ENCODE peak calls at places on chromosomes 5 and 9, in nine cellular contexts. One of them, this sample, is unnamed.

GRCh38 chr5:43231977-43232376 is 40.0 kb downstream of the NIM1K start:
- DNase-seq in psoas muscle: no peak
- DNase-seq in PC-3: peak; percentile 64
- DNase-seq in thoracic aorta: no peak
- DNase-seq in neural progenitor cell: no peak
- DNase-seq in heart right ventricle: no peak
- DNase-seq in tibial nerve: no peak
- DNase-seq in A549: no peak
- DNase-seq in PC-9: peak; percentile 47
- DNase-seq in this sample: no peak

GRCh38 chr5:10456583-10457562 is 15.2 kb downstream of the ROPN1L start:
- DNase-seq in psoas muscle: peak; percentile 30
- DNase-seq in PC-3: peak; percentile 48
- DNase-seq in thoracic aorta: no peak
- DNase-seq in neural progenitor cell: no peak
- DNase-seq in heart right ventricle: no peak
- DNase-seq in tibial nerve: no peak
- DNase-seq in A549: no peak
- DNase-seq in PC-9: no peak
- DNase-seq in this sample: no peak

GRCh38 chr9:131503626-131504465 is 1.1 kb downstream of the POMT1 start:
- DNase-seq in psoas muscle: no peak
- DNase-seq in PC-3: peak; percentile 62
- DNase-seq in thoracic aorta: no peak
- DNase-seq in neural progenitor cell: peak; percentile 23
- DNase-seq in heart right ventricle: no peak
- DNase-seq in tibial nerve: no peak
- DNase-seq in A549: peak; percentile 18
- DNase-seq in PC-9: peak; percentile 36
- DNase-seq in this sample: no peak

GRCh38 chr9:17783227-17783626 is 204.4 kb downstream of the SH3GL2 start:
- DNase-seq in psoas muscle: no peak
- DNase-seq in PC-3: no peak
- DNase-seq in thoracic aorta: no peak
- DNase-seq in neural progenitor cell: no peak
- DNase-seq in heart right ventricle: no peak
- DNase-seq in tibial nerve: no peak
- DNase-seq in A549: no peak
- DNase-seq in PC-9: no peak
- DNase-seq in this sample: no peak

GRCh38 chr9:82883436-82883835 is 179.5 kb downstream of the RASEF start:
- DNase-seq in psoas muscle: no peak
- DNase-seq in PC-3: no peak
- DNase-seq in thoracic aorta: no peak
- DNase-seq in neural progenitor cell: no peak
- DNase-seq in heart right ventricle: no peak
- DNase-seq in tibial nerve: no peak
- DNase-seq in A549: no peak
- DNase-seq in PC-9: no peak
- DNase-seq in this sample: no peak

GRCh38 chr5:77356740-77357139 is 135.4 kb downstream of the WDR41 start:
- DNase-seq in psoas muscle: no peak
- DNase-seq in PC-3: peak; percentile 24
- DNase-seq in thoracic aorta: no peak
- DNase-seq in neural progenitor cell: no peak
- DNase-seq in heart right ventricle: no peak
- DNase-seq in tibial nerve: no peak
- DNase-seq in A549: no peak
- DNase-seq in PC-9: peak; percentile 48
- DNase-seq in this sample: no peak

GRCh38 chr9:77839459-77840140 is 191.5 kb upstream of the GNA14 start:
- DNase-seq in psoas muscle: no peak
- DNase-seq in PC-3: peak; percentile 42
- DNase-seq in thoracic aorta: no peak
- DNase-seq in neural progenitor cell: no peak
- DNase-seq in heart right ventricle: no peak
- DNase-seq in tibial nerve: no peak
- DNase-seq in A549: no peak
- DNase-seq in PC-9: no peak
- DNase-seq in this sample: no peak

GRCh38 chr5:77138981-77139380 is 51.9 kb upstream of the ZBED3 start:
- DNase-seq in psoas muscle: no peak
- DNase-seq in PC-3: no peak
- DNase-seq in thoracic aorta: peak; percentile 9
- DNase-seq in neural progenitor cell: peak; percentile 16
- DNase-seq in heart right ventricle: no peak
- DNase-seq in tibial nerve: no peak
- DNase-seq in A549: no peak
- DNase-seq in PC-9: no peak
- DNase-seq in this sample: no peak

GRCh38 chr5:43619911-43620310 is 16.9 kb downstream of the NNT start:
- DNase-seq in psoas muscle: no peak
- DNase-seq in PC-3: no peak
- DNase-seq in thoracic aorta: no peak
- DNase-seq in neural progenitor cell: no peak
- DNase-seq in heart right ventricle: no peak
- DNase-seq in tibial nerve: no peak
- DNase-seq in A549: no peak
- DNase-seq in PC-9: no peak
- DNase-seq in this sample: no peak

GRCh38 chr5:41636605-41637004 is 126.2 kb upstream of the PLCXD3 start:
- DNase-seq in psoas muscle: no peak
- DNase-seq in PC-3: peak; percentile 72
- DNase-seq in thoracic aorta: no peak
- DNase-seq in neural progenitor cell: peak; percentile 67
- DNase-seq in heart right ventricle: no peak
- DNase-seq in tibial nerve: no peak
- DNase-seq in A549: peak; percentile 3
- DNase-seq in PC-9: no peak
- DNase-seq in this sample: no peak

GRCh38 chr9:137320555-137321384 is 18.7 kb upstream of the NRARP start:
- DNase-seq in psoas muscle: no peak
- DNase-seq in PC-3: no peak
- DNase-seq in thoracic aorta: no peak
- DNase-seq in neural progenitor cell: no peak
- DNase-seq in heart right ventricle: peak; percentile 37
- DNase-seq in tibial nerve: no peak
- DNase-seq in A549: no peak
- DNase-seq in PC-9: no peak
- DNase-seq in this sample: no peak

GRCh38 chr5:34886718-34887117 is 28.6 kb downstream of the RAD1 start:
- DNase-seq in psoas muscle: no peak
- DNase-seq in PC-3: no peak
- DNase-seq in thoracic aorta: no peak
- DNase-seq in neural progenitor cell: no peak
- DNase-seq in heart right ventricle: no peak
- DNase-seq in tibial nerve: no peak
- DNase-seq in A549: no peak
- DNase-seq in PC-9: no peak
- DNase-seq in this sample: no peak

GRCh38 chr5:155562153-155562552 is 548.6 kb downstream of the KIF4B start:
- DNase-seq in psoas muscle: no peak
- DNase-seq in PC-3: no peak
- DNase-seq in thoracic aorta: no peak
- DNase-seq in neural progenitor cell: no peak
- DNase-seq in heart right ventricle: no peak
- DNase-seq in tibial nerve: no peak
- DNase-seq in A549: no peak
- DNase-seq in PC-9: no peak
- DNase-seq in this sample: no peak

GRCh38 chr5:159345861-159346260 is 15.6 kb upstream of the IL12B start:
- DNase-seq in psoas muscle: no peak
- DNase-seq in PC-3: no peak
- DNase-seq in thoracic aorta: no peak
- DNase-seq in neural progenitor cell: no peak
- DNase-seq in heart right ventricle: no peak
- DNase-seq in tibial nerve: no peak
- DNase-seq in A549: no peak
- DNase-seq in PC-9: no peak
- DNase-seq in this sample: no peak
- H3K27ac ChIP-seq in psoas muscle: no peak overlapping the region
- H3K27ac ChIP-seq in PC-3: no peak overlapping the region
- H3K27ac ChIP-seq in thoracic aorta: no peak overlapping the region
- H3K27ac ChIP-seq in neural progenitor cell: no peak overlapping the region
- H3K27ac ChIP-seq in heart right ventricle: no peak overlapping the region
- H3K27ac ChIP-seq in tibial nerve: no peak overlapping the region
- H3K27ac ChIP-seq in A549: no peak overlapping the region
- H3K27ac ChIP-seq in PC-9: no peak overlapping the region
- H3K27ac ChIP-seq in this sample: no peak overlapping the region

DNA sequence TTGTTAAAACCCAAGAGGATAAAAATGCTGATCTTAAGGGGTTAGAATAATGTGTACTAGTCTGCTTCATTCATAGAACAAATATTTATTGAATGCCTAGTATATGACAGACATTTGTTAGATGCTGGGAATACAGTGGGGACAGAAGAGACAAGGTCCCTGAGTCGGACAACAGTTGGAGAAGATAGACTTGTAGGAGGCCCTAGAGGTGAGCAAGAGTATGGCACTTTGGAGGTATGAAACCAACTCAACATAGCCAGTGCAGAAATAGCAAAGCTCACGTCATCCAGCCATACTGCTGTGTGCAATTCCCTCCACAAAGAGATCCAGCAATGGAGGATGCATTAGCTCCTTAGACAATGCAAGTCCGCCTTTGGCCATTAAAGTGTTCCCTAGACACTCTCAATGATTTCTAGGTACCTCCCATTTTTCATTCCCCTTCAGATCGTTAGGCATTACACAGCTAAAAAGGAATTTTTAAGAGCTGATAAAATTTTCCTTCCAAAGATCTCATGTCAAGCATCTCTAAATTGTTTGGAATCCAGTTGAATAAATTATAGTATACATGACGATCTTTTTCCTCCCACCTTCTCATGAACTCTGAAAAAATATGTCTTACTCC is 1949.6 kb upstream of the WWC1 start:
- DNase-seq in psoas muscle: no peak
- DNase-seq in PC-3: no peak
- DNase-seq in thoracic aorta: no peak
- DNase-seq in neural progenitor cell: no peak
- DNase-seq in heart right ventricle: no peak
- DNase-seq in tibial nerve: no peak
- DNase-seq in A549: no peak
- DNase-seq in PC-9: no peak
- DNase-seq in this sample: no peak
- TF ChIP-seq CTCF in psoas muscle: no peak
- TF ChIP-seq CTCF in PC-3: peak; percentile 19
- TF ChIP-seq CTCF in thoracic aorta: no peak
- TF ChIP-seq CTCF in neural progenitor cell: peak; percentile 41
- TF ChIP-seq CTCF in heart right ventricle: no peak
- TF ChIP-seq CTCF in tibial nerve: no peak
- TF ChIP-seq CTCF in A549: no peak
- TF ChIP-seq CTCF in PC-9: peak; percentile 38
- TF ChIP-seq CTCF in this sample: no peak

GRCh38 chr9:110125207-110125751 is 82.7 kb downstream of the C9orf152 start:
- DNase-seq in psoas muscle: peak; percentile 78
- DNase-seq in PC-3: no peak
- DNase-seq in thoracic aorta: peak; percentile 71
- DNase-seq in neural progenitor cell: peak; percentile 94
- DNase-seq in heart right ventricle: peak; percentile 82
- DNase-seq in tibial nerve: peak; percentile 79
- DNase-seq in A549: peak; percentile 62
- DNase-seq in PC-9: no peak
- DNase-seq in this sample: peak; percentile 80

GRCh38 chr9:110128664-110129329 is 79.2 kb downstream of the C9orf152 start:
- DNase-seq in psoas muscle: no peak
- DNase-seq in PC-3: no peak
- DNase-seq in thoracic aorta: no peak
- DNase-seq in neural progenitor cell: no peak
- DNase-seq in heart right ventricle: no peak
- DNase-seq in tibial nerve: no peak
- DNase-seq in A549: no peak
- DNase-seq in PC-9: no peak
- DNase-seq in this sample: no peak

GRCh38 chr9:110126457-110126856 is 81.5 kb downstream of the C9orf152 start:
- DNase-seq in psoas muscle: no peak
- DNase-seq in PC-3: no peak
- DNase-seq in thoracic aorta: no peak
- DNase-seq in neural progenitor cell: no peak
- DNase-seq in heart right ventricle: no peak
- DNase-seq in tibial nerve: no peak
- DNase-seq in A549: no peak
- DNase-seq in PC-9: no peak
- DNase-seq in this sample: no peak

GRCh38 chr9:110125763-110126351 is 82.1 kb downstream of the C9orf152 start:
- DNase-seq in psoas muscle: no peak
- DNase-seq in PC-3: no peak
- DNase-seq in thoracic aorta: no peak
- DNase-seq in neural progenitor cell: no peak
- DNase-seq in heart right ventricle: no peak
- DNase-seq in tibial nerve: no peak
- DNase-seq in A549: no peak
- DNase-seq in PC-9: no peak
- DNase-seq in this sample: no peak

DNA sequence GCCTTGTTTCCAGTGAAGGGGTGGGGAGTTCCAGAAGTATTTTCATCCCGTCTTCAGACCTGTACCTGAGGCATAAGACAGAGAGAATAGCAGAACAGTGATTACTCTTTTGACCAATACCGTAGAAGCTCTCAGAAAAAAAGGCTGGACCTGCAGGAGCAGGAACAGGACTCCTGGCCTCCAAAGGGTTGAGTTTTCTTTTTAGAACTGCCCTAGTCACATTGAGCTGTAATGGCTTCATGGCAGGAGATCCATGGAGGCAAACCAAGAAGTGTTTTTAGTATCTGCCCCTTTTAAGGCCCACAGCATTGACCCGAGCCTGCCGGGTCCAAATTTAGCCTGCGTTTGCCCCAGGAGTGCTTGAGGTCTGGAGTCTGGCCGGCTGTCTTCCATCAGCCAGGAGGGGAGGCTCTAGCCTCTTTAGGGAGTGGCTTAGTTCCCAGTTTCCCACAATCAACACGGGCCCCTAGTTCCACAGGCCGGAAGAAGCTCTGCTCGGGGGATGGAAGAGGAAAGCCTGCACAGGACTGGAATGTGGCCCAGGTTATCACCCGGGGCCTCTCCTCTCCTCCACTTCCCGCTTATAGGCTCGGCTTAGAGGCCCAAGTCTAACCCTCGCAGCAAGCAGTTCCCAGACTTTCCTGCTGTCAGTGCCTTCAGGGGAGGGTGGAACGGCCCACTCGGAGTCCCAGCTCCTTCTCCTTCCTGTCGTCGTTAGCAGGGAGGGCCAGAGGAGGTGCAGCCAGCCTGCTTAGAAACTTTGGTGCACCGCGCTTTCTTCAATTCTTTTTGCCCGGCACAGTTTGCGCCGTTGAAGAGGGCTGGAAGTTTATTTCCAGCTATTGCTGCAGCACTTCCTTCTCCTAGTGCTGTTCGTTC is 80.7 kb downstream of the C9orf152 start:
- DNase-seq in psoas muscle: peak; percentile 63
- DNase-seq in PC-3: no peak
- DNase-seq in thoracic aorta: no peak
- DNase-seq in neural progenitor cell: peak; percentile 41
- DNase-seq in heart right ventricle: peak; percentile 76
- DNase-seq in tibial nerve: peak; percentile 36
- DNase-seq in A549: no peak
- DNase-seq in PC-9: no peak
- DNase-seq in this sample: peak; percentile 55
- H3K27ac ChIP-seq in psoas muscle: peak overlapping the region; percentile 74
- H3K27ac ChIP-seq in PC-3: no peak overlapping the region
- H3K27ac ChIP-seq in thoracic aorta: peak overlapping the region; percentile 96
- H3K27ac ChIP-seq in neural progenitor cell: no peak overlapping the region
- H3K27ac ChIP-seq in heart right ventricle: peak overlapping the region; percentile 91
- H3K27ac ChIP-seq in tibial nerve: peak overlapping the region; percentile 93
- H3K27ac ChIP-seq in A549: no peak overlapping the region
- H3K27ac ChIP-seq in PC-9: no peak overlapping the region
- H3K27ac ChIP-seq in this sample: peak overlapping the region; percentile 85

GRCh38 chr9:69519470-69520240 is 152.5 kb downstream of the APBA1 start:
- DNase-seq in psoas muscle: no peak
- DNase-seq in PC-3: no peak
- DNase-seq in thoracic aorta: no peak
- DNase-seq in neural progenitor cell: no peak
- DNase-seq in heart right ventricle: no peak
- DNase-seq in tibial nerve: no peak
- DNase-seq in A549: no peak
- DNase-seq in PC-9: no peak
- DNase-seq in this sample: no peak
- TF ChIP-seq CTCF in psoas muscle: no peak
- TF ChIP-seq CTCF in PC-3: no peak
- TF ChIP-seq CTCF in thoracic aorta: no peak
- TF ChIP-seq CTCF in neural progenitor cell: no peak
- TF ChIP-seq CTCF in heart right ventricle: no peak
- TF ChIP-seq CTCF in tibial nerve: no peak
- TF ChIP-seq CTCF in A549: no peak
- TF ChIP-seq CTCF in PC-9: no peak
- TF ChIP-seq CTCF in this sample: no peak